ENCODE peak calls at places on chromosomes 7 and 10, in six cellular contexts. One of them, this sample, is unnamed.

GRCh38 chr10:75623310-75623940 is 192.0 kb downstream of the LRMDA start:
- DNase-seq in stimulated activated CD8-positive, alpha-beta memory T cell treated with anti-CD3 and anti-CD28 coated beads, Interleukin-2, amount 100 ng/mL, for 1 hour: no peak
- DNase-seq in H9: no peak
- DNase-seq in psoas muscle: no peak
- DNase-seq in left lobe of liver: no peak
- DNase-seq in GM04504: no peak
- DNase-seq in this sample: no peak

GRCh38 chr10:15393417-15393816 is 22.3 kb upstream of the FAM171A1 start:
- DNase-seq in stimulated activated CD8-positive, alpha-beta memory T cell treated with anti-CD3 and anti-CD28 coated beads, Interleukin-2, amount 100 ng/mL, for 1 hour: no peak
- DNase-seq in H9: no peak
- DNase-seq in psoas muscle: no peak
- DNase-seq in left lobe of liver: no peak
- DNase-seq in GM04504: no peak
- DNase-seq in this sample: no peak

GRCh38 chr10:4266387-4267083 is 481.5 kb upstream of the KLF6 start:
- DNase-seq in stimulated activated CD8-positive, alpha-beta memory T cell treated with anti-CD3 and anti-CD28 coated beads, Interleukin-2, amount 100 ng/mL, for 1 hour: no peak
- DNase-seq in H9: no peak
- DNase-seq in psoas muscle: no peak
- DNase-seq in left lobe of liver: no peak
- DNase-seq in GM04504: no peak
- DNase-seq in this sample: no peak

GRCh38 chr10:69409968-69410367 is 6.8 kb downstream of the TACR2 start:
- DNase-seq in stimulated activated CD8-positive, alpha-beta memory T cell treated with anti-CD3 and anti-CD28 coated beads, Interleukin-2, amount 100 ng/mL, for 1 hour: no peak
- DNase-seq in H9: no peak
- DNase-seq in psoas muscle: no peak
- DNase-seq in left lobe of liver: no peak
- DNase-seq in GM04504: no peak
- DNase-seq in this sample: peak; percentile 80

GRCh38 chr10:100928039-100928438 is 15.3 kb downstream of the SLF2 start:
- DNase-seq in stimulated activated CD8-positive, alpha-beta memory T cell treated with anti-CD3 and anti-CD28 coated beads, Interleukin-2, amount 100 ng/mL, for 1 hour: no peak
- DNase-seq in H9: no peak
- DNase-seq in psoas muscle: no peak
- DNase-seq in left lobe of liver: no peak
- DNase-seq in GM04504: no peak
- DNase-seq in this sample: no peak

GRCh38 chr10:13310518-13311176 is 10.8 kb upstream of the PHYH start:
- DNase-seq in stimulated activated CD8-positive, alpha-beta memory T cell treated with anti-CD3 and anti-CD28 coated beads, Interleukin-2, amount 100 ng/mL, for 1 hour: no peak
- DNase-seq in H9: no peak
- DNase-seq in psoas muscle: no peak
- DNase-seq in left lobe of liver: no peak
- DNase-seq in GM04504: no peak
- DNase-seq in this sample: no peak

GRCh38 chr10:128793726-128794655 is 667.8 kb upstream of the MKI67 start:
- DNase-seq in stimulated activated CD8-positive, alpha-beta memory T cell treated with anti-CD3 and anti-CD28 coated beads, Interleukin-2, amount 100 ng/mL, for 1 hour: no peak
- DNase-seq in H9: no peak
- DNase-seq in psoas muscle: no peak
- DNase-seq in left lobe of liver: no peak
- DNase-seq in GM04504: no peak
- DNase-seq in this sample: no peak

GRCh38 chr7:87445897-87446296 is 29.6 kb downstream of the ABCB4 start:
- DNase-seq in stimulated activated CD8-positive, alpha-beta memory T cell treated with anti-CD3 and anti-CD28 coated beads, Interleukin-2, amount 100 ng/mL, for 1 hour: no peak
- DNase-seq in H9: no peak
- DNase-seq in psoas muscle: no peak
- DNase-seq in left lobe of liver: no peak
- DNase-seq in GM04504: no peak
- DNase-seq in this sample: no peak

GRCh38 chr7:23622469-23622868 is 25.3 kb downstream of the CCDC126 start:
- DNase-seq in stimulated activated CD8-positive, alpha-beta memory T cell treated with anti-CD3 and anti-CD28 coated beads, Interleukin-2, amount 100 ng/mL, for 1 hour: no peak
- DNase-seq in H9: no peak
- DNase-seq in psoas muscle: no peak
- DNase-seq in left lobe of liver: peak; percentile 58
- DNase-seq in GM04504: no peak
- DNase-seq in this sample: no peak

GRCh38 chr10:43361532-43362190 is 9.8 kb upstream of the FXYD4 start:
- DNase-seq in stimulated activated CD8-positive, alpha-beta memory T cell treated with anti-CD3 and anti-CD28 coated beads, Interleukin-2, amount 100 ng/mL, for 1 hour: no peak
- DNase-seq in H9: no peak
- DNase-seq in psoas muscle: no peak
- DNase-seq in left lobe of liver: no peak
- DNase-seq in GM04504: no peak
- DNase-seq in this sample: no peak

GRCh38 chr7:73680501-73680900 is 2.8 kb downstream of the DNAJC30 start:
- DNase-seq in stimulated activated CD8-positive, alpha-beta memory T cell treated with anti-CD3 and anti-CD28 coated beads, Interleukin-2, amount 100 ng/mL, for 1 hour: no peak
- DNase-seq in H9: no peak
- DNase-seq in psoas muscle: no peak
- DNase-seq in left lobe of liver: no peak
- DNase-seq in GM04504: no peak
- DNase-seq in this sample: no peak

GRCh38 chr7:20141666-20142065 is 75.5 kb downstream of the MACC1 start:
- DNase-seq in stimulated activated CD8-positive, alpha-beta memory T cell treated with anti-CD3 and anti-CD28 coated beads, Interleukin-2, amount 100 ng/mL, for 1 hour: no peak
- DNase-seq in H9: no peak
- DNase-seq in psoas muscle: no peak
- DNase-seq in left lobe of liver: no peak
- DNase-seq in GM04504: no peak
- DNase-seq in this sample: no peak

GRCh38 chr7:2820508-2820934 is 23.6 kb downstream of the GNA12 start:
- DNase-seq in stimulated activated CD8-positive, alpha-beta memory T cell treated with anti-CD3 and anti-CD28 coated beads, Interleukin-2, amount 100 ng/mL, for 1 hour: no peak
- DNase-seq in H9: no peak
- DNase-seq in psoas muscle: peak; percentile 84
- DNase-seq in left lobe of liver: peak; percentile 89
- DNase-seq in GM04504: peak; percentile 93
- DNase-seq in this sample: peak; percentile 91